ENCODE peak calls at places on chromosomes 13 and 19, in five cellular contexts. One of them, this sample, is unnamed.

GRCh38 chr13:112799394-112799793 is 109.6 kb downstream of the ATP11A start:
- DNase-seq in activated naive CD8-positive, alpha-beta T cell treated with anti-CD3 and anti-CD28 coated beads, Interleukin-2, amount 50 U/mL, for 24 hours: no peak
- DNase-seq in substantia nigra: no peak
- DNase-seq in Ammon's horn: no peak
- DNase-seq in lower leg skin: no peak
- DNase-seq in this sample: no peak

GRCh38 chr19:2032296-2032941 is 16.9 kb upstream of the BTBD2 start:
- DNase-seq in Ammon's horn: peak
- DNase-seq in substantia nigra: peak
- DNase-seq in activated naive CD8-positive, alpha-beta T cell treated with anti-CD3 and anti-CD28 coated beads, Interleukin-2, amount 50 U/mL, for 24 hours: peak
- DNase-seq in lower leg skin: peak
- DNase-seq in this sample: peak

GRCh38 chr19:47272448-47273312 is 2.0 kb upstream of the INAFM1 start:
- DNase-seq in Ammon's horn: peak
- DNase-seq in substantia nigra: no peak
- DNase-seq in lower leg skin: peak
- DNase-seq in activated naive CD8-positive, alpha-beta T cell treated with anti-CD3 and anti-CD28 coated beads, Interleukin-2, amount 50 U/mL, for 24 hours: peak
- DNase-seq in this sample: peak

GRCh38 chr19:35224681-35225604 is 3.6 kb downstream of the FAM187B start:
- DNase-seq in substantia nigra: no peak
- DNase-seq in Ammon's horn: no peak
- DNase-seq in lower leg skin: no peak
- DNase-seq in activated naive CD8-positive, alpha-beta T cell treated with anti-CD3 and anti-CD28 coated beads, Interleukin-2, amount 50 U/mL, for 24 hours: no peak
- DNase-seq in this sample: peak

GRCh38 chr13:31073859-31074718 is 87.6 kb downstream of the HSPH1 start:
- DNase-seq in activated naive CD8-positive, alpha-beta T cell treated with anti-CD3 and anti-CD28 coated beads, Interleukin-2, amount 50 U/mL, for 24 hours: peak
- DNase-seq in substantia nigra: no peak
- DNase-seq in Ammon's horn: peak
- DNase-seq in lower leg skin: no peak
- DNase-seq in this sample: no peak

GRCh38 chr19:35292986-35293732 is 1.2 kb downstream of the MAG start:
- DNase-seq in Ammon's horn: peak
- DNase-seq in substantia nigra: no peak
- DNase-seq in lower leg skin: no peak
- DNase-seq in activated naive CD8-positive, alpha-beta T cell treated with anti-CD3 and anti-CD28 coated beads, Interleukin-2, amount 50 U/mL, for 24 hours: no peak
- DNase-seq in this sample: no peak

GRCh38 chr13:50361282-50361681 is 346.0 kb downstream of the KCNRG start:
- DNase-seq in lower leg skin: no peak
- DNase-seq in Ammon's horn: no peak
- DNase-seq in substantia nigra: no peak
- DNase-seq in activated naive CD8-positive, alpha-beta T cell treated with anti-CD3 and anti-CD28 coated beads, Interleukin-2, amount 50 U/mL, for 24 hours: no peak
- DNase-seq in this sample: no peak

GRCh38 chr13:101416181-101417042 is at the start of gene NALCN:
- DNase-seq in substantia nigra: no peak
- DNase-seq in Ammon's horn: peak
- DNase-seq in activated naive CD8-positive, alpha-beta T cell treated with anti-CD3 and anti-CD28 coated beads, Interleukin-2, amount 50 U/mL, for 24 hours: no peak
- DNase-seq in lower leg skin: no peak
- DNase-seq in this sample: peak

GRCh38 chr13:112068531-112069062 is 1.6 kb downstream of the SOX1 start:
- DNase-seq in lower leg skin: no peak
- DNase-seq in activated naive CD8-positive, alpha-beta T cell treated with anti-CD3 and anti-CD28 coated beads, Interleukin-2, amount 50 U/mL, for 24 hours: no peak
- DNase-seq in Ammon's horn: no peak
- DNase-seq in substantia nigra: no peak
- DNase-seq in this sample: no peak

GRCh38 chr19:8831373-8831772 is 731 bp downstream of the ZNF558 start:
- DNase-seq in substantia nigra: no peak
- DNase-seq in Ammon's horn: no peak
- DNase-seq in lower leg skin: no peak
- DNase-seq in activated naive CD8-positive, alpha-beta T cell treated with anti-CD3 and anti-CD28 coated beads, Interleukin-2, amount 50 U/mL, for 24 hours: no peak
- DNase-seq in this sample: no peak

GRCh38 chr13:98239156-98240076 is 62.3 kb upstream of the RNF113B start:
- DNase-seq in activated naive CD8-positive, alpha-beta T cell treated with anti-CD3 and anti-CD28 coated beads, Interleukin-2, amount 50 U/mL, for 24 hours: no peak
- DNase-seq in Ammon's horn: no peak
- DNase-seq in lower leg skin: no peak
- DNase-seq in substantia nigra: no peak
- DNase-seq in this sample: no peak

GRCh38 chr13:105278797-105279425 is 1256.6 kb downstream of the EFNB2 start:
- DNase-seq in substantia nigra: no peak
- DNase-seq in activated naive CD8-positive, alpha-beta T cell treated with anti-CD3 and anti-CD28 coated beads, Interleukin-2, amount 50 U/mL, for 24 hours: no peak
- DNase-seq in lower leg skin: no peak
- DNase-seq in Ammon's horn: no peak
- DNase-seq in this sample: no peak

GRCh38 chr19:45505151-45505995 is 1.9 kb upstream of the VASP start:
- DNase-seq in lower leg skin: no peak
- DNase-seq in substantia nigra: no peak
- DNase-seq in Ammon's horn: no peak
- DNase-seq in activated naive CD8-positive, alpha-beta T cell treated with anti-CD3 and anti-CD28 coated beads, Interleukin-2, amount 50 U/mL, for 24 hours: no peak
- DNase-seq in this sample: no peak

GRCh38 chr19:50357178-50358100 is 8.0 kb downstream of the NAPSA start:
- DNase-seq in Ammon's horn: peak
- DNase-seq in substantia nigra: peak
- DNase-seq in activated naive CD8-positive, alpha-beta T cell treated with anti-CD3 and anti-CD28 coated beads, Interleukin-2, amount 50 U/mL, for 24 hours: peak
- DNase-seq in lower leg skin: peak
- DNase-seq in this sample: peak

GRCh38 chr19:50209131-50209530 is 5.7 kb downstream of the MYH14 start:
- DNase-seq in substantia nigra: no peak
- DNase-seq in lower leg skin: no peak
- DNase-seq in activated naive CD8-positive, alpha-beta T cell treated with anti-CD3 and anti-CD28 coated beads, Interleukin-2, amount 50 U/mL, for 24 hours: no peak
- DNase-seq in Ammon's horn: no peak
- DNase-seq in this sample: no peak

GRCh38 chr19:48836089-48837017 is at the start of gene HSD17B14:
- DNase-seq in lower leg skin: no peak
- DNase-seq in activated naive CD8-positive, alpha-beta T cell treated with anti-CD3 and anti-CD28 coated beads, Interleukin-2, amount 50 U/mL, for 24 hours: peak
- DNase-seq in Ammon's horn: peak
- DNase-seq in substantia nigra: no peak
- DNase-seq in this sample: peak

GRCh38 chr19:47158879-47159509 is 28.4 kb downstream of the SAE1 start:
- DNase-seq in substantia nigra: no peak
- DNase-seq in activated naive CD8-positive, alpha-beta T cell treated with anti-CD3 and anti-CD28 coated beads, Interleukin-2, amount 50 U/mL, for 24 hours: no peak
- DNase-seq in Ammon's horn: no peak
- DNase-seq in lower leg skin: no peak
- DNase-seq in this sample: no peak

GRCh38 chr19:52778811-52779210 is 7.8 kb downstream of the ZNF600 start:
- DNase-seq in lower leg skin: no peak
- DNase-seq in Ammon's horn: no peak
- DNase-seq in activated naive CD8-positive, alpha-beta T cell treated with anti-CD3 and anti-CD28 coated beads, Interleukin-2, amount 50 U/mL, for 24 hours: peak
- DNase-seq in substantia nigra: no peak
- DNase-seq in this sample: no peak

GRCh38 chr19:4969772-4970531 is 1.0 kb downstream of the KDM4B start:
- DNase-seq in Ammon's horn: peak
- DNase-seq in substantia nigra: no peak
- DNase-seq in activated naive CD8-positive, alpha-beta T cell treated with anti-CD3 and anti-CD28 coated beads, Interleukin-2, amount 50 U/mL, for 24 hours: peak
- DNase-seq in lower leg skin: no peak
- DNase-seq in this sample: peak

GRCh38 chr13:91540157-91540736 is 141.8 kb downstream of the GPC5 start:
- DNase-seq in substantia nigra: no peak
- DNase-seq in lower leg skin: no peak
- DNase-seq in Ammon's horn: no peak
- DNase-seq in activated naive CD8-positive, alpha-beta T cell treated with anti-CD3 and anti-CD28 coated beads, Interleukin-2, amount 50 U/mL, for 24 hours: no peak
- DNase-seq in this sample: no peak

GRCh38 chr13:107466326-107466725 is 749.0 kb downstream of the LIG4 start:
- DNase-seq in activated naive CD8-positive, alpha-beta T cell treated with anti-CD3 and anti-CD28 coated beads, Interleukin-2, amount 50 U/mL, for 24 hours: no peak
- DNase-seq in Ammon's horn: no peak
- DNase-seq in lower leg skin: no peak
- DNase-seq in substantia nigra: no peak
- DNase-seq in this sample: no peak

GRCh38 chr19:33876192-33876591 is 79.5 kb downstream of the KCTD15 start:
- DNase-seq in Ammon's horn: no peak
- DNase-seq in lower leg skin: no peak
- DNase-seq in substantia nigra: no peak
- DNase-seq in activated naive CD8-positive, alpha-beta T cell treated with anti-CD3 and anti-CD28 coated beads, Interleukin-2, amount 50 U/mL, for 24 hours: no peak
- DNase-seq in this sample: no peak

GRCh38 chr13:80037505-80037888 is 303.4 kb downstream of the SPRY2 start:
- DNase-seq in lower leg skin: no peak
- DNase-seq in substantia nigra: no peak
- DNase-seq in Ammon's horn: no peak
- DNase-seq in activated naive CD8-positive, alpha-beta T cell treated with anti-CD3 and anti-CD28 coated beads, Interleukin-2, amount 50 U/mL, for 24 hours: no peak
- DNase-seq in this sample: no peak

GRCh38 chr19:35383536-35383935 is 12.7 kb downstream of the GPR42 start:
- DNase-seq in activated naive CD8-positive, alpha-beta T cell treated with anti-CD3 and anti-CD28 coated beads, Interleukin-2, amount 50 U/mL, for 24 hours: no peak
- DNase-seq in lower leg skin: no peak
- DNase-seq in substantia nigra: no peak
- DNase-seq in Ammon's horn: no peak
- DNase-seq in this sample: no peak

GRCh38 chr19:17772172-17772571 is 20.9 kb downstream of the FCHO1 start:
- DNase-seq in substantia nigra: no peak
- DNase-seq in Ammon's horn: no peak
- DNase-seq in lower leg skin: no peak
- DNase-seq in activated naive CD8-positive, alpha-beta T cell treated with anti-CD3 and anti-CD28 coated beads, Interleukin-2, amount 50 U/mL, for 24 hours: no peak
- DNase-seq in this sample: no peak

GRCh38 chr13:64551755-64552154 is 2678.4 kb downstream of the PCDH9 start:
- DNase-seq in lower leg skin: no peak
- DNase-seq in Ammon's horn: no peak
- DNase-seq in activated naive CD8-positive, alpha-beta T cell treated with anti-CD3 and anti-CD28 coated beads, Interleukin-2, amount 50 U/mL, for 24 hours: no peak
- DNase-seq in substantia nigra: no peak
- DNase-seq in this sample: no peak

GRCh38 chr19:23817519-23817918 is 58.8 kb upstream of the ZNF681 start:
- DNase-seq in activated naive CD8-positive, alpha-beta T cell treated with anti-CD3 and anti-CD28 coated beads, Interleukin-2, amount 50 U/mL, for 24 hours: peak
- DNase-seq in substantia nigra: no peak
- DNase-seq in lower leg skin: no peak
- DNase-seq in Ammon's horn: peak
- DNase-seq in this sample: peak

GRCh38 chr19:41328818-41329220 is 18.8 kb downstream of the CCDC97 start:
- DNase-seq in lower leg skin: no peak
- DNase-seq in substantia nigra: no peak
- DNase-seq in Ammon's horn: peak
- DNase-seq in activated naive CD8-positive, alpha-beta T cell treated with anti-CD3 and anti-CD28 coated beads, Interleukin-2, amount 50 U/mL, for 24 hours: no peak
- DNase-seq in this sample: no peak

GRCh38 chr19:16423891-16424290 is 47.9 kb downstream of the EPS15L1 start:
- DNase-seq in activated naive CD8-positive, alpha-beta T cell treated with anti-CD3 and anti-CD28 coated beads, Interleukin-2, amount 50 U/mL, for 24 hours: no peak
- DNase-seq in lower leg skin: no peak
- DNase-seq in Ammon's horn: no peak
- DNase-seq in substantia nigra: no peak
- DNase-seq in this sample: no peak

GRCh38 chr13:45219123-45219891 is 18.5 kb upstream of the KCTD4 start:
- DNase-seq in substantia nigra: no peak
- DNase-seq in lower leg skin: no peak
- DNase-seq in Ammon's horn: no peak
- DNase-seq in activated naive CD8-positive, alpha-beta T cell treated with anti-CD3 and anti-CD28 coated beads, Interleukin-2, amount 50 U/mL, for 24 hours: no peak
- DNase-seq in this sample: no peak

GRCh38 chr19:42290523-42291436 is 11.2 kb upstream of the PRR19 start:
- DNase-seq in Ammon's horn: no peak
- DNase-seq in activated naive CD8-positive, alpha-beta T cell treated with anti-CD3 and anti-CD28 coated beads, Interleukin-2, amount 50 U/mL, for 24 hours: peak
- DNase-seq in lower leg skin: no peak
- DNase-seq in substantia nigra: no peak
- DNase-seq in this sample: no peak

GRCh38 chr19:42051166-42052115 is 18.6 kb downstream of the GRIK5 start:
- DNase-seq in activated naive CD8-positive, alpha-beta T cell treated with anti-CD3 and anti-CD28 coated beads, Interleukin-2, amount 50 U/mL, for 24 hours: peak
- DNase-seq in Ammon's horn: no peak
- DNase-seq in substantia nigra: no peak
- DNase-seq in lower leg skin: peak
- DNase-seq in this sample: no peak

GRCh38 chr19:41969772-41970458 is 10.8 kb upstream of the RABAC1 start:
- DNase-seq in substantia nigra: no peak
- DNase-seq in activated naive CD8-positive, alpha-beta T cell treated with anti-CD3 and anti-CD28 coated beads, Interleukin-2, amount 50 U/mL, for 24 hours: no peak
- DNase-seq in lower leg skin: no peak
- DNase-seq in Ammon's horn: no peak
- DNase-seq in this sample: no peak

GRCh38 chr13:34254366-34254765 is 436.4 kb downstream of the RFC3 start:
- DNase-seq in lower leg skin: no peak
- DNase-seq in substantia nigra: no peak
- DNase-seq in activated naive CD8-positive, alpha-beta T cell treated with anti-CD3 and anti-CD28 coated beads, Interleukin-2, amount 50 U/mL, for 24 hours: no peak
- DNase-seq in Ammon's horn: no peak
- DNase-seq in this sample: no peak

This sample was measured in body of pancreas.